ENCODE peak calls at places on chromosomes 7 and 10, in seven cellular contexts. C, D, T, P, J, O and L are unnamed samples.
A peak's percentile ranks its signal among the peaks of the same experiment; 100 is the strongest.

GRCh38 chr10:31467791-31468535 is 148.9 kb downstream of the ZEB1 start:
- DNase-seq in J (peak; percentile 47), O (no peak), C (peak; percentile 53), T (no peak), D (peak; percentile 17), P (no peak), L (peak; percentile 0)

GRCh38 chr7:128827971-128828711 is 2.1 kb upstream of the FLNC start:
- DNase-seq in D (no peak), C (peak; percentile 17), T (no peak), O (peak; percentile 66), P (no peak), J (no peak), L (no peak)

GRCh38 chr10:5537684-5538083 is 12.9 kb downstream of the CALML3 start:
- DNase-seq in P (no peak), J (no peak), C (no peak), D (no peak), T (no peak), O (no peak), L (no peak)

GRCh38 chr10:103514244-103514643 is 20.7 kb downstream of the NEURL1 start:
- DNase-seq in P (no peak), O (no peak), J (no peak), T (no peak), D (no peak), C (no peak), L (no peak)

GRCh38 chr7:107090452-107090851 is 45.9 kb downstream of the PRKAR2B start:
- DNase-seq in T (no peak), P (peak; percentile 44), D (peak; percentile 62), C (peak; percentile 30), J (no peak), O (no peak), L (peak; percentile 88)

GRCh38 chr10:47207280-47207613 is 92.8 kb upstream of the GDF10 start:
- DNase-seq in P (no peak), D (no peak), O (no peak), C (no peak), J (no peak), T (no peak), L (no peak)

GRCh38 chr10:35685402-35685801 is 43.3 kb upstream of the FZD8 start:
- DNase-seq in O (no peak), J (no peak), P (no peak), D (no peak), C (no peak), T (no peak), L (no peak)

GRCh38 chr7:99440195-99440594 is 1.5 kb downstream of the CPSF4 start:
- DNase-seq in J (no peak), P (no peak), O (no peak), C (no peak), T (no peak), D (no peak), L (no peak)

GRCh38 chr7:24052572-24053223 is 231.3 kb upstream of the NPY start:
- DNase-seq in D (peak; percentile 83), O (no peak), J (no peak), P (peak; percentile 75), T (no peak), C (no peak), L (peak; percentile 88)